ENCODE peak calls at places on chromosomes 6 and 20, in six cellular contexts. R, Y, S, W, E and F are unnamed samples.

GRCh38 chr20:50227506-50227905 is 36.9 kb downstream of the CEBPB start:
- DNase-seq in S (no peak), R (peak; percentile 56), E (no peak), Y (no peak), W (no peak), F (no peak)

GRCh38 chr20:2143594-2143993 is 42.0 kb downstream of the STK35 start:
- DNase-seq in Y (no peak), E (no peak), R (no peak), W (no peak), S (no peak), F (no peak)

GRCh38 chr20:10171864-10172751 is 46.5 kb upstream of the SNAP25 start:
- DNase-seq in S (no peak), Y (peak; percentile 89), W (no peak), E (no peak), R (peak; percentile 25), F (peak; percentile 89)

GRCh38 chr6:121522265-121522664 is 86.8 kb downstream of the GJA1 start:
- DNase-seq in Y (no peak), E (no peak), S (no peak), W (no peak), R (peak; percentile 96), F (peak; percentile 9)

GRCh38 chr6:129565331-129565730 is 144.6 kb downstream of the ARHGAP18 start:
- DNase-seq in E (no peak), S (no peak), W (no peak), Y (no peak), R (no peak), F (no peak)

GRCh38 chr6:14871196-14871595 is 374.7 kb upstream of the JARID2 start:
- DNase-seq in E (no peak), W (no peak), S (no peak), R (peak; percentile 68), Y (no peak), F (no peak)

GRCh38 chr6:146361367-146361924 is 182.2 kb upstream of the RAB32 start:
- DNase-seq in E (no peak), S (no peak), Y (peak; percentile 14), R (no peak), W (no peak), F (no peak)

GRCh38 chr6:105550961-105551625 is 148.2 kb upstream of the PREP start:
- DNase-seq in R (peak; percentile 28), W (no peak), Y (no peak), E (no peak), S (no peak), F (no peak)

GRCh38 chr6:75813476-75814250 is 64.6 kb downstream of the MYO6 start:
- DNase-seq in R (no peak), S (no peak), Y (no peak), W (no peak), E (no peak), F (no peak)

GRCh38 chr6:4914412-4915159 is 89.3 kb downstream of the RPP40 start:
- DNase-seq in R (peak; percentile 69), E (no peak), Y (no peak), W (no peak), S (no peak), F (no peak)

GRCh38 chr20:34744847-34745246 is 40.7 kb downstream of the TP53INP2 start:
- DNase-seq in R (no peak), W (no peak), S (no peak), Y (no peak), E (no peak), F (no peak)

GRCh38 chr6:167546611-167547327 is 221.9 kb downstream of the TTLL2 start:
- DNase-seq in E (no peak), Y (no peak), R (no peak), S (no peak), W (no peak), F (no peak)

GRCh38 chr6:30031381-30031780 is 29.7 kb upstream of the POLR1H start:
- DNase-seq in E (no peak), W (no peak), R (no peak), S (no peak), Y (no peak), F (no peak)

GRCh38 chr20:54084727-54085368 is 14.5 kb upstream of the BCAS1 start:
- DNase-seq in S (no peak), E (peak; percentile 75), W (no peak), R (no peak), Y (no peak), F (peak; percentile 86)

GRCh38 chr6:110232456-110232855 is 52.2 kb downstream of the CDC40 start:
- DNase-seq in R (peak; percentile 72), W (no peak), S (no peak), Y (no peak), E (no peak), F (no peak)

GRCh38 chr6:27281105-27281539 is 31.0 kb downstream of the POM121L2 start:
- DNase-seq in S (no peak), W (no peak), Y (no peak), R (no peak), E (no peak), F (peak; percentile 63)

GRCh38 chr20:45098096-45098773 is 2.7 kb downstream of the KCNS1 start:
- DNase-seq in E (no peak), R (no peak), W (no peak), Y (peak; percentile 71), S (no peak), F (no peak)

GRCh38 chr6:149060985-149061760 is 256.3 kb upstream of the TAB2 start:
- DNase-seq in E (peak; percentile 94), Y (peak; percentile 43), R (peak; percentile 70), S (no peak), W (no peak), F (no peak)

GRCh38 chr20:46523696-46524328 is 10.5 kb upstream of the ZNF334 start:
- DNase-seq in E (peak; percentile 68), W (no peak), Y (no peak), R (peak; percentile 17), S (no peak), F (no peak)

GRCh38 chr6:167879612-167880011 is 52.9 kb downstream of the AFDN start:
- DNase-seq in E (no peak), Y (no peak), S (no peak), R (no peak), W (no peak), F (no peak)

GRCh38 chr6:98995116-98995515 is 47.4 kb upstream of the FBXL4 start:
- DNase-seq in E (no peak), R (no peak), S (no peak), Y (no peak), W (no peak), F (no peak)

GRCh38 chr20:58639182-58640146 is 11.6 kb upstream of the STX16 start:
- DNase-seq in E (no peak), Y (no peak), R (no peak), S (no peak), W (no peak), F (no peak)

GRCh38 chr20:57407541-57407956 is 16.4 kb downstream of the RBM38 start:
- DNase-seq in E (no peak), S (no peak), Y (no peak), R (no peak), W (no peak), F (no peak)

GRCh38 chr20:33663161-33664084 is 1.3 kb downstream of the C20orf144 start:
- DNase-seq in Y (peak; percentile 93), R (peak; percentile 60), E (peak; percentile 70), S (peak; percentile 88), W (no peak), F (peak; percentile 73)

GRCh38 chr6:36756761-36757160 is 59.1 kb downstream of the RAB44 start:
- DNase-seq in Y (no peak), W (no peak), S (no peak), R (no peak), E (no peak), F (no peak)

GRCh38 chr6:15443119-15443518 is 197.2 kb downstream of the JARID2 start:
- DNase-seq in S (no peak), Y (no peak), R (peak; percentile 94), E (no peak), W (no peak), F (peak; percentile 22)

GRCh38 chr20:49891486-49891885 is 23.8 kb downstream of the SPATA2 start:
- DNase-seq in Y (no peak), E (no peak), W (no peak), R (no peak), S (no peak), F (no peak)

GRCh38 chr6:157650801-157651200 is 172.2 kb upstream of the SNX9 start:
- DNase-seq in S (no peak), R (no peak), W (no peak), E (no peak), Y (no peak), F (no peak)

GRCh38 chr6:34531580-34532201 is 24.4 kb downstream of the SPDEF start:
- DNase-seq in W (peak; percentile 17), S (peak; percentile 57), E (no peak), R (peak; percentile 67), Y (no peak), F (no peak)
- TF ChIP-seq SMC3 in W (no peak), S (no peak), E (no peak), R (no peak), Y (no peak), F (no peak)

GRCh38 chr20:5784735-5785134 is 34.5 kb downstream of the SHLD1 start:
- DNase-seq in S (peak; percentile 86), R (no peak), W (no peak), E (no peak), Y (no peak), F (peak; percentile 35)
- TF ChIP-seq SMC3 in S (no peak), R (no peak), W (no peak), E (no peak), Y (no peak), F (no peak)

DNA sequence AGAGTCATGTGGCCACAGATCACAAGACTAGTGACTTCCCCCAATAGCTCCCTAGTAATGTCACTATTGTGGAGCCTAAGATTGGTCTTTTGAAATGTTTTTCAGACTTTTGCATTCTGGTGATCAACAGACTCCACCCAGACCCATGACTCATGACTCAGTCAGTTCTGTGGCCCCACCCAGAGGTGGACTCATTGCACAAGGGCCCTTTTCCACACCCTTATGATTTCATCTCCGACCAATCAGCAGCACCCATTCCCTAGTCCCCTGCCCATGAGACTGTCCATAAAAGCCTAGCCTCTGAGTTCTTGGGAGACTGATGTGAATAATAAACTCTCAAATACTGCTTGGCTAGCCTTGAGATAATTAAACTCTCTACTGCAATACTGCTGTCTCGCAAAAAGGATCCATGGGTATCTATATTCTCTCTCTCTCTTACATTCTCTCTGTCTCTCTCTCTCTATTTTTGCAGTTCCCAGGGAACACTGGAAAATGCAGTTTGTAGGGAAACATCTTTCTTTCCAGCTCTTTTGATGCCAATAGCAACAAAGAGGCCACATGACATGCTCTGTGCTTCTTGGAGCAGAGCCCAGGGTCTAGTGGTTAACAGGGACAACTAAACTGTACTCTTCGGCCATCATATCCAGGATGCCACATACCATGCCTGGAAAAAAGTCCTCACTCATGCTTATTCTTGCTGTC is 71.3 kb upstream of the IYD start:
- DNase-seq in S (peak; percentile 72), R (no peak), E (no peak), Y (no peak), W (no peak), F (no peak)
- TF ChIP-seq SMC3 in S (no peak), R (no peak), E (no peak), Y (no peak), W (no peak), F (no peak)

DNA sequence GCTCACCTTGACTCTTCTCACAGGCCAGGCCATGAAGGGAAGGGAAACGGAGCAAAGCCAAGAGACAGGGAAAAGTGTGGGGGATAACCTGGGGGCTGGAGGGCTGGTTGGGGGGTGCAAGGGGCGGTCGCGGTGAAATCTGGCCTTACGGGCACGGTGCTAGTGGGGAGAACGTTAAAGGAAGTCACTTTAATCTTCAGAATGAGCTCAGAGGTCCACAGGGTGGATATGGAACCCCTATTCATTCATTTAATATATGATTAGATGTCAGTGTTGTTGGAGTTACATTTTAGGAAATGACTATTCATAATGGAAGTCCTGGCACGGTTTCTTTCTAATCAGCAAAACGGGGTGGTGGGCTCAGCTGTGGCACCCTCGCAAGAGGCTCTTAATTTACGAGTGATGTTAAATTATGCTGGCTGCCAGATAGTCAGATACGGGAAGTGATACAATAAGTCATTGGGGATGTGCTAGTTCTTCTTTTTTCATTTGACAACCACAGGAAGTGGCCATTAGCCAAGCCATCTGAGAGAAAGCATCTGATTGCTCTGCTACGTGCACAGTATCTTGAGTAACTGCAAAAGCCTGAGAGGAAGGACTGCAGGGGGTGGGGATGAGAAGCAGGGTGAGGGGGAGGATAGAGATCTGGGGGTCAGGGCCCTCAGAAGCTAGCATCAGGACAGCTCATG is 253.0 kb downstream of the QKI start:
- DNase-seq in Y (no peak), R (peak; percentile 15), S (no peak), W (peak; percentile 93), E (no peak), F (no peak)
- TF ChIP-seq SMC3 in Y (no peak), R (no peak), S (no peak), W (no peak), E (no peak), F (no peak)